ENCODE peak calls at places on chromosomes 4 and X, in five cellular contexts. E is choroid plexus epithelial cell, I is esophagus squamous epithelium, M is kidney epithelial cell, T is stomach. U is an unnamed sample.

GRCh38 chr4:116015062-116015461 is 901.6 kb upstream of the NDST4 start:
- DNase-seq in E (no peak), I (no peak), M (no peak), T (no peak), U (no peak)

GRCh38 chr4:1084796-1085403 is 28.5 kb downstream of the RNF212 start:
- DNase-seq in E (no peak), I (no peak), M (no peak), T (no peak), U (no peak)

GRCh38 chr4:10017037-10017893 is 4.0 kb downstream of the SLC2A9 start:
- DNase-seq in E (no peak), I (no peak), M (no peak), T (no peak), U (no peak)

GRCh38 chr4:45147866-45148265 is 421.5 kb upstream of the GNPDA2 start:
- DNase-seq in E (peak), I (no peak), M (no peak), T (no peak), U (no peak)

GRCh38 chr4:1242506-1243450 is 6.2 kb downstream of the CTBP1 start:
- DNase-seq in E (no peak), I (no peak), M (no peak), T (no peak), U (no peak)

GRCh38 chr4:136369073-136369472 is 1163.2 kb downstream of the PCDH18 start:
- DNase-seq in E (peak), I (no peak), M (no peak), T (no peak), U (no peak)

GRCh38 chr4:37891221-37892159 is 606 bp downstream of the TBC1D1 start:
- DNase-seq in E (peak), I (no peak), M (no peak), T (peak), U (no peak)

GRCh38 chrX:50779694-50780093 is 34.3 kb downstream of the SHROOM4 start:
- DNase-seq in E (peak), I (no peak), M (no peak), T (no peak), U (no peak)

DNA sequence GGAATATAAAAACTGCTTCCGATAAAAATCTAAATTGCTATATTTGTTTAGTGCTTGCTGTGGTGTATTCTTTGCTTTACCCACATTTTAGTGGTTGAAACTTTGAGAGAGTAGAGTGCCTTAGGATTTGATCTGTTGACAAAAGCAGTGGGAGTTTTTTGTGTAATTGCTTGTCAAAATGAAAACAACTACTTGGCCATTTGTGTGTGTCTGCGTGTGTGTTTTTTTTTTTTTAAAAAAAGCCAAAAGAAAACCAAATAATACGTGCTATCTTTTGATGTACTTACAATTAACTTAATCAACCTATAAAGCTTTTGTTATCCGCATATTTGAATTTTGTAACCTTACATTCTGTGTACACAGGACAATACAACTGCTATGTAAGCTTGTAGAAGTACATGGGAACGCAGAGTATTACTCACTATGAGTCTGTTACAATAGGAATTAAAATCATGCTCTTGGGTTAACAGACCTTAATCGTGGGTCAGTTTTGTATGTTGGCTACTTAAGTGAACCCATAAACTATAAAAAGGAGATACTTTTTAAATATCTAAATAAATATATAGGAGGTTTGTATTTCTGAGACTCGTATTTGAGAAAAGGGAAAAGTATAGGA is 353.5 kb downstream of the ARHGAP24 start:
- DNase-seq in E (peak), I (no peak), M (no peak), T (no peak), U (no peak)
- H3K4me3 ChIP-seq in E (peak), I (no peak), M (peak), T (peak), U (no peak)

GRCh38 chr4:6288871-6289270 is 19.2 kb downstream of the WFS1 start:
- DNase-seq in E (no peak), I (no peak), M (no peak), T (no peak), U (no peak)
- TF ChIP-seq CTCF in E (no peak), I (no peak), M (no peak), T (no peak), U (no peak)

GRCh38 chr4:110682311-110682710 is 59.4 kb upstream of the PITX2 start:
- DNase-seq in E (no peak), I (no peak), M (no peak), T (no peak), U (no peak)

GRCh38 chr4:110681381-110681780 is 58.5 kb upstream of the PITX2 start:
- DNase-seq in E (no peak), I (no peak), M (no peak), T (no peak), U (no peak)

GRCh38 chr4:110675406-110675805 is 52.5 kb upstream of the PITX2 start:
- DNase-seq in E (no peak), I (no peak), M (no peak), T (no peak), U (no peak)

GRCh38 chr4:110680217-110680616 is 57.3 kb upstream of the PITX2 start:
- DNase-seq in E (no peak), I (no peak), M (no peak), T (no peak), U (no peak)

DNA sequence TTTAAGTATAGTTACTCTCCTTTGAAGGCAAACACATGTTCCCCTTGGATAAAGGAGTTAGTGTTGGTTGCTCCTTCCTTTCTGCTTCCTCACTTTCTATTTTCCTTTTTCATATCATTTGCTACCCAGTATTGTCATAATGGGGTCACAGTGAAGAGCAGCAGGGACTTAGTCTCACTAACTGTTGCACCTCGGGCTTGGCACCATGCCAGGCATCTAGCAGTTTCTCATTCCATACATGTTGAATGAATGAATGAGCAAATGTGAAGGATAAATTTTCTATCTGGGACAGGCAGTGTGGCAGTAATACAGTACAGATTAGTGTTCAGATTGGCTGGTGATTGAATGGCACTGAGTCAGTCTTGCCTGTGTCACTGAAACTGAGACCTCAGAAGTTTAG is 55.6 kb upstream of the PITX2 start:
- DNase-seq in E (no peak), I (no peak), M (no peak), T (no peak), U (no peak)
- H3K4me3 ChIP-seq in E (no peak), I (no peak), M (no peak), T (no peak), U (no peak)

GRCh38 chrX:134025986-134026731 is 40.8 kb upstream of the GPC3 start:
- DNase-seq in E (no peak), I (no peak), M (no peak), T (no peak), U (no peak)
- TF ChIP-seq CTCF in E (no peak), I (no peak), M (no peak), T (no peak), U (no peak)

GRCh38 chr4:89640620-89641366 is 196.2 kb downstream of the SNCA start:
- DNase-seq in E (peak), I (no peak), M (peak), T (no peak), U (peak)
- H3K4me3 ChIP-seq in E (peak), I (no peak), M (peak), T (no peak), U (no peak)

U was measured in AG04449.